ENCODE peak calls at places on chromosomes 11 and 22, in six cellular contexts. F is foreskin fibroblast; J is breast epithelium; S is sigmoid colon; W is CD8-positive, alpha-beta T cell; Z is Caco-2. L is an unnamed sample.

GRCh38 chr11:105144887-105145286 is 5.3 kb upstream of the CARD18 start:
- DNase-seq in S (no peak), J (no peak), F (peak; percentile 41), W (no peak), Z (no peak), L (peak; percentile 31)

GRCh38 chr22:48782817-48783511 is 1044.7 kb downstream of the BRD1 start:
- DNase-seq in W (peak; percentile 2), S (peak; percentile 45), F (no peak), J (no peak), Z (no peak), L (no peak)

GRCh38 chr11:73982990-73983763 is 534 bp upstream of the UCP2 start:
- DNase-seq in F (peak; percentile 81), J (peak; percentile 91), W (peak; percentile 93), S (peak; percentile 97), Z (peak; percentile 100), L (no peak)

GRCh38 chr22:33204408-33204807 is 146.2 kb upstream of the SYN3 start:
- DNase-seq in S (no peak), W (no peak), J (no peak), Z (no peak), F (no peak), L (no peak)

GRCh38 chr22:49301398-49302149 is 526.1 kb downstream of the BRD1 start:
- DNase-seq in J (peak; percentile 39), F (no peak), Z (no peak), W (peak; percentile 7), S (no peak), L (no peak)

GRCh38 chr11:2580444-2581050 is 119.2 kb downstream of the KCNQ1OT1 start:
- DNase-seq in Z (no peak), J (peak; percentile 51), F (no peak), S (peak; percentile 64), W (no peak), L (no peak)

GRCh38 chr22:25629613-25630012 is 65.1 kb downstream of the GRK3 start:
- DNase-seq in Z (no peak), J (no peak), F (no peak), S (no peak), W (no peak), L (no peak)

GRCh38 chr11:64038500-64038899 is 2.8 kb downstream of the FLRT1 start:
- DNase-seq in F (no peak), W (no peak), Z (no peak), J (no peak), S (no peak), L (no peak)

GRCh38 chr11:6320411-6321207 is at the start of gene CAVIN3:
- DNase-seq in Z (peak; percentile 49), J (peak; percentile 71), W (no peak), F (peak; percentile 90), S (peak; percentile 94), L (no peak)

GRCh38 chr22:22916215-22916951 is 28.8 kb downstream of the IGLL5 start:
- DNase-seq in W (no peak), F (no peak), S (no peak), Z (no peak), J (no peak), L (no peak)

GRCh38 chr11:66228521-66228920 is 39.9 kb upstream of the RAB1B start:
- DNase-seq in Z (peak; percentile 57), J (no peak), S (no peak), F (no peak), W (no peak), L (no peak)

GRCh38 chr11:46388619-46389449 is 2.7 kb downstream of the CHRM4 start:
- DNase-seq in J (no peak), F (no peak), Z (no peak), W (no peak), S (no peak), L (no peak)

GRCh38 chr22:19903031-19903430 is 38.5 kb upstream of the COMT start:
- DNase-seq in J (no peak), S (no peak), Z (no peak), W (no peak), F (no peak), L (no peak)

GRCh38 chr11:12812849-12813248 is 138.6 kb downstream of the TEAD1 start:
- DNase-seq in J (no peak), Z (no peak), S (no peak), W (no peak), F (no peak), L (no peak)

GRCh38 chr11:65663634-65664200 is 1.0 kb upstream of the RELA start:
- DNase-seq in W (peak; percentile 49), F (peak; percentile 64), Z (peak; percentile 38), S (peak; percentile 92), J (no peak), L (peak; percentile 57)

GRCh38 chr11:86790867-86791849 is 9.2 kb upstream of the PRSS23 start:
- DNase-seq in W (no peak), S (no peak), F (no peak), J (no peak), Z (peak; percentile 67), L (no peak)

GRCh38 chr11:14248577-14248976 is 110.4 kb downstream of the RRAS2 start:
- DNase-seq in F (no peak), J (no peak), W (peak; percentile 20), Z (no peak), S (no peak), L (no peak)

GRCh38 chr11:105456950-105457349 is 152.9 kb upstream of the GRIA4 start:
- DNase-seq in F (no peak), Z (peak; percentile 40), S (no peak), J (no peak), W (no peak), L (no peak)

GRCh38 chr22:41481925-41482318 is 13.0 kb downstream of the ACO2 start:
- DNase-seq in F (no peak), S (no peak), Z (no peak), J (no peak), W (no peak), L (no peak)

GRCh38 chr11:61842421-61842820 is 14.3 kb downstream of the FADS2 start:
- DNase-seq in S (no peak), J (no peak), W (no peak), Z (no peak), F (no peak), L (no peak)

GRCh38 chr22:30668306-30668655 is 606 bp upstream of the DUSP18 start:
- DNase-seq in Z (no peak), W (no peak), S (peak; percentile 65), J (no peak), F (no peak), L (no peak)

GRCh38 chr11:24622262-24622661 is 125.4 kb downstream of the LUZP2 start:
- DNase-seq in F (no peak), W (no peak), J (no peak), Z (no peak), S (no peak), L (no peak)

GRCh38 chr22:45818130-45819085 is 146.8 kb downstream of the ATXN10 start:
- DNase-seq in Z (no peak), S (no peak), W (no peak), F (no peak), J (peak; percentile 64), L (no peak)

GRCh38 chr11:71067753-71068152 is 184.6 kb downstream of the SHANK2 start:
- DNase-seq in Z (no peak), F (no peak), W (no peak), J (no peak), S (no peak), L (no peak)
- TF ChIP-seq CTCF in Z (no peak), F (no peak), W (no peak), J (no peak), S (no peak), L (no peak)

GRCh38 chr22:42805998-42806481 is 51.0 kb downstream of the ARFGAP3 start:
- DNase-seq in J (peak; percentile 31), Z (no peak), S (no peak), F (no peak), W (no peak), L (no peak)

GRCh38 chr22:42803454-42803853 is 53.6 kb downstream of the ARFGAP3 start:
- DNase-seq in Z (no peak), F (no peak), W (no peak), J (peak; percentile 69), S (peak; percentile 37), L (no peak)

GRCh38 chr22:42807185-42807584 is 49.9 kb downstream of the ARFGAP3 start:
- DNase-seq in Z (no peak), W (no peak), S (no peak), J (peak; percentile 41), F (no peak), L (no peak)

GRCh38 chr22:42808516-42808915 is 48.6 kb downstream of the ARFGAP3 start:
- DNase-seq in J (no peak), W (no peak), Z (no peak), F (no peak), S (no peak), L (no peak)

GRCh38 chr22:42805016-42805997 is 51.8 kb downstream of the ARFGAP3 start:
- DNase-seq in Z (no peak), W (no peak), S (peak; percentile 68), F (no peak), J (peak; percentile 89), L (no peak)
- H3K4me3 ChIP-seq in Z (no peak overlapping the region), W (no peak overlapping the region), S (no peak overlapping the region), F (no peak overlapping the region), J (peak overlapping the region; percentile 3), L (no peak overlapping the region)

DNA sequence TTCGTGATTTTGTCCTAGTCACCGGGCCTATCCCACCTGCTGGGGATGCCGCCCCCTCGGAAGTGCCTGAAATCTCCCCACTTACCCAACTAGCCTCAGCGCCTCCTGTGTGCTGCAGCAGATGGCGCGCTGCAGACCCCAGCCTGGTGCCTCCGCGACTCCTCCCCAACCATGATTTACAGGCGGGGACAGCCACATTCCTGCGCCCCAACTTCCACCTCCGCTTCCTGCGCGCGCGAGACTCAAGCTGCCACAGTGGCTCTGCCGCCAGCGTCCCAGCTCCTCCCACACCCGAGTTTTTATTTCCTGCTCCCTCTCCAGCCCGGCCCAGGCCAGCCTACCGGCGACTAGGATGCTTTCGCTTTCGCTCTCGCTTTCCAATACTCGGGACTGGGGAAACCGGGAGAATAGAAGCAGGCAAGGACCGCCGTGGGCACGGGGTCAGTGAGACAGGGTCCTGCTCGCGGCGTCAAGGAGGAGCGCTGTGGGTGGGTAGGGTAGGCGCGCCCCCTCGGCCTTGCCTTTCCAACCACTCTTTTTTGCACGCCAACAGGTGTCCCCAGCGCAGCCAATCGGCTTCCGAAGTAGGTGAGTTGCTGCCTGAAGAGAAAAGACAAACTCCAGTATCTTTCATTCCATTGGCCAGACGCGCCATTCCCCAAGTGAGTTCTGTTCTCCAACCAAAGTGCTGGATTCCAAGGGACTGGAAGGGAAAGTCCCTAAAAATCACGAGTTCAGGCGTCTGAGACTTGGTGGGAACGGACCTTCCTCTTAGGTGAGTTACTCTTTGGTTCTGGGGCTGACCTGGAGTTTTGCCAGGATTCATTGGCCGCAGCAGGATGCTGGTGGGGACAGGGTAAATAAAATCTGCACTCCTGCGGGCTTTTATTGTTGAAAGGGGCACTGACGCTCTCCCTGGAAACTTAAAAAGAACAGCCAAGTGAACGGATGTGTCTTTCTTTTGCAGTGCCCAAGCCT is at the start of gene FAM111A:
- DNase-seq in J (peak; percentile 84), S (peak; percentile 94), W (peak; percentile 87), Z (peak; percentile 92), F (peak; percentile 86), L (peak; percentile 34)
- TF ChIP-seq CTCF in J (no peak), S (no peak), W (peak; percentile 45), Z (peak; percentile 75), F (peak; percentile 8), L (peak; percentile 45)

DNA sequence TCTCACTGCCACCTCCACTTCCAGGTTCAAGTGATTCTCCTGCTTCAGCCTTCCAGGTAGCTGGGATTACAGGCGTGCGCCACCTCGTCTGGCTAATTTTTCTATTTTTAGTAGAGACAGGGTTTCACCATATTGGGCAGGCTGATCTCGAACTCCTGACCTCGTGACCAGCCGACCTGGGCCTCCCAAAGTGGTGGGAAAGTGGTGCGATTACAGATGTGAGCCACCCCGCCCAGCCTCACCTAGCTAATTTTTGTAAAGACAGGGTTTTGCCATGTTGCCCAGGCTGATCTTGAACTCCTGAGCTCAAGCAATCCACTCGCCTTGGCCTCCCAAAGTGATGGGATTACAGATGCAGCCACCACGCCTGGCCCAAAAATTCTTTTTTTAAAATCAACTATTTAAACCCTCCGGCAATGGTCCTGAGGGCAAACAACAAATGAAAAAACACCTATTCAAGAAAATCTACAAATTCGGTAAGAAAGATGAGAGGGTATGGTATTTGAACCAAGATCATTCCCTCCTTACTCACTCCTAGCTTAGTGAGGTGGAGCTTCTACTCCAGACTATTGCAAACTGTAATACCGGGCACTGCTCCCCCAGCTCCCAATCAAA is 1.9 kb downstream of the NF2 start:
- DNase-seq in F (no peak), J (no peak), Z (no peak), S (no peak), W (no peak), L (no peak)
- H3K4me3 ChIP-seq in F (peak overlapping the region; percentile 77), J (peak overlapping the region; percentile 89), Z (no peak overlapping the region), S (peak overlapping the region; percentile 87), W (peak overlapping the region; percentile 77), L (peak overlapping the region; percentile 53)